ENCODE peak calls at places on chromosomes 13 and 19, in six cellular contexts. One of them, this sample, is unnamed.

GRCh38 chr19:7561229-7561806 is 25.8 kb downstream of the PNPLA6 start:
- DNase-seq in small intestine: no peak
- DNase-seq in heart left ventricle: no peak
- DNase-seq in brain microvascular endothelial cell: no peak
- DNase-seq in body of pancreas: no peak
- DNase-seq in heart right ventricle: no peak
- DNase-seq in this sample: no peak

GRCh38 chr19:30596268-30596667 is 224.1 kb downstream of the ZNF536 start:
- DNase-seq in small intestine: no peak
- DNase-seq in body of pancreas: no peak
- DNase-seq in heart left ventricle: no peak
- DNase-seq in brain microvascular endothelial cell: no peak
- DNase-seq in heart right ventricle: no peak
- DNase-seq in this sample: no peak

GRCh38 chr19:34662919-34663318 is 14.0 kb downstream of the SCGB2B2 start:
- DNase-seq in heart right ventricle: no peak
- DNase-seq in heart left ventricle: no peak
- DNase-seq in body of pancreas: peak
- DNase-seq in brain microvascular endothelial cell: no peak
- DNase-seq in small intestine: peak
- DNase-seq in this sample: no peak

GRCh38 chr13:85313761-85314503 is 485.3 kb downstream of the SLITRK6 start:
- DNase-seq in body of pancreas: no peak
- DNase-seq in brain microvascular endothelial cell: peak
- DNase-seq in heart left ventricle: no peak
- DNase-seq in small intestine: no peak
- DNase-seq in heart right ventricle: no peak
- DNase-seq in this sample: no peak

GRCh38 chr13:70623260-70623659 is 515.0 kb upstream of the KLHL1 start:
- DNase-seq in brain microvascular endothelial cell: no peak
- DNase-seq in body of pancreas: no peak
- DNase-seq in heart right ventricle: no peak
- DNase-seq in small intestine: no peak
- DNase-seq in heart left ventricle: no peak
- DNase-seq in this sample: no peak

GRCh38 chr19:31378404-31378803 is 29.2 kb upstream of the TSHZ3 start:
- DNase-seq in heart left ventricle: peak
- DNase-seq in small intestine: peak
- DNase-seq in body of pancreas: peak
- DNase-seq in heart right ventricle: no peak
- DNase-seq in brain microvascular endothelial cell: peak
- DNase-seq in this sample: no peak

GRCh38 chr13:97367016-97367415 is 67.0 kb upstream of the RAP2A start:
- DNase-seq in body of pancreas: peak
- DNase-seq in small intestine: no peak
- DNase-seq in heart left ventricle: no peak
- DNase-seq in brain microvascular endothelial cell: peak
- DNase-seq in heart right ventricle: no peak
- DNase-seq in this sample: no peak

GRCh38 chr13:20582026-20582425 is 15.1 kb downstream of the IFT88 start:
- DNase-seq in small intestine: no peak
- DNase-seq in heart left ventricle: no peak
- DNase-seq in body of pancreas: no peak
- DNase-seq in brain microvascular endothelial cell: no peak
- DNase-seq in heart right ventricle: no peak
- DNase-seq in this sample: no peak

GRCh38 chr19:51750381-51751124 is 1.1 kb downstream of the FPR1 start:
- DNase-seq in heart left ventricle: no peak
- DNase-seq in body of pancreas: no peak
- DNase-seq in small intestine: no peak
- DNase-seq in heart right ventricle: no peak
- DNase-seq in brain microvascular endothelial cell: no peak
- DNase-seq in this sample: no peak

GRCh38 chr19:2270157-2270571 is 11.8 kb downstream of the PEAK3 start:
- DNase-seq in small intestine: no peak
- DNase-seq in heart left ventricle: no peak
- DNase-seq in brain microvascular endothelial cell: no peak
- DNase-seq in body of pancreas: peak
- DNase-seq in heart right ventricle: peak
- DNase-seq in this sample: no peak

GRCh38 chr13:22064854-22065646 is 394.2 kb downstream of the FGF9 start:
- DNase-seq in brain microvascular endothelial cell: no peak
- DNase-seq in body of pancreas: no peak
- DNase-seq in small intestine: no peak
- DNase-seq in heart left ventricle: no peak
- DNase-seq in heart right ventricle: no peak
- DNase-seq in this sample: no peak

DNA sequence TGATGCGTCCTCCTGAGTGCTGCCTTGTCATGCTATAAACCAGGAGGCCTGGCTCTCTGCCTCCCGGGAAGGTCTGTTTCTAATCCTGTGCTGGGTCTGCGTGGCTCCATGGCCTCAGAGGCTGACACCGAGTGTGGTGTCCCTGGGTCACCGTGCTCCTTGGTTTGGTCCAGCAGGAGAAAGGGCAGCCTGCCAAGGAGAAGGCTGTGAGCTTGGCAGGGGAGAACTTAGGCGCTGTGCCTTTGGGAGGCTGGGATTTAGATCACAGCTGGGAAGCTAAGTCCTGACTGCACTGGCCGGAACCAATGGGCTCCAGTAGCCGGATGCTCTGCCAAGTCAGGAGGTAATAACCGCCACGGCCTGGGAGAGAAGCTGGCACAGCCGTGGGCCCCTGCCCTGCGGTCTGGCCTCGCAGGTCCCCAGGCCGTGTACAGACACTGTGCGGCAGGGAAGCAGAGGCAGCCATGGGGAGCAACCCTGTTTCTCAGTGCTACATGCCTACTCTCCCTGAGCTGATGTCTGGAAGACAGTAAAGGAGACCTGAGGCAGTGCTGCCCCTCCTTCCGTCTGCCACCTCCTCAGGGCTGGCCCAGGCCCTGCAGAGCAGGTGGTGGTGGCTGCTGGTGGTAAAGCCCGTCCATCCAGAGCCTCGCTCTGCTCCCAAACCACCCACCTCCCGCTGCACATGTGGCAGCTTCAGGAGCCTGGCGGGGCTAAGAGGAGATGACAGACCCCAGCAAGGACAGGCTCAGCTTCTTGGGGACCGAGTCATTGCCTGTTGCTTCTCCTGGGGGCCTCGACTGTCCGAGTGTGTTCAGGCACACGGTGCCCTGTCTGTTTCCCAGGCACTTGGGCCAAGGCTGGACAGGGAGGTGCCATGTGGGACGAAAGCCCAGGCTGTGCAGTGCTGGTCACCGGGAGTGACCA is 44.9 kb downstream of the C13orf46 start:
- DNase-seq in heart left ventricle: peak
- DNase-seq in brain microvascular endothelial cell: no peak
- DNase-seq in heart right ventricle: peak
- DNase-seq in body of pancreas: peak
- DNase-seq in small intestine: no peak
- DNase-seq in this sample: peak
- H3K27ac ChIP-seq in heart left ventricle: peak
- H3K27ac ChIP-seq in brain microvascular endothelial cell: no peak
- H3K27ac ChIP-seq in heart right ventricle: peak
- H3K27ac ChIP-seq in body of pancreas: peak
- H3K27ac ChIP-seq in small intestine: no peak
- H3K27ac ChIP-seq in this sample: no peak

DNA sequence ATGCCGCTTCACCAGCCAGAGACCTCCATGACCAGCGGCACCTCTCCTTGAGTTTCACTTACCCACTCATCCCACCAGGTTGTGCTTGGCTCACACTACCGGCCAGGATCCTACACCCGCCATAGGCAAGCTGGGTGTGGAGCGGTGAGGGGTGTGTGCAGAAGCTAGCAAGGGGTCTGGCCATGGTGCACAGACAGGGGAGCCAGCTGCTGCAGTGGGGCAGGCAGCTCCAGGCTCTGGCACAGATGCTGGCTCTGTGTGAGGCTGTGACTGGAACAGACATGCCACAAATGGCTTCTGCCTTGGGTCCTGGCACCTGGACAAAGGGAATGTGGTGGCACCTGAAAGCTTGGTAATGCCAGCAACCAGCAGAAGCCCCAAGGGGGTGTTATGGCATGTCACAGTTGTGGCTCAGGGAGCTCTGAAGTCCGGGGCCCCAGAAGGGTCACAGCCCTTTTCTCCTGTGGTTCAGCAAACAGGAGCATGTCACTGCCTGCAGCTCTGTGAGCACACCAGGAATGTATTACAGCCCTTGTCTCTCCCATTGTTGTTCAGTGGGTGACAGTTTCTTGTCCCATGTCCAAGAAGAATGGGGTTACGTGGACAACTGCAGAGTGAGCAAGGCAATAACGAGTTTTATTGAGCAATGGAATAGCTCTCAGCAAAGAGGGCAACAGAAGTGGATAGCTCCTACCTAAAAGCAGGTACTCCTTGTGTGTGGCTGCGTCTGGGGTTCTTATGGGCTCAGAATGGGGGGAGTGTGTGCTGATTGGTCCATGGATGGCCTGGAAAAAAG is 2791.0 kb upstream of the PCDH20 start:
- DNase-seq in brain microvascular endothelial cell: no peak
- DNase-seq in body of pancreas: no peak
- DNase-seq in heart left ventricle: no peak
- DNase-seq in heart right ventricle: no peak
- DNase-seq in small intestine: no peak
- DNase-seq in this sample: no peak
- H3K27ac ChIP-seq in brain microvascular endothelial cell: no peak
- H3K27ac ChIP-seq in body of pancreas: no peak
- H3K27ac ChIP-seq in heart left ventricle: no peak
- H3K27ac ChIP-seq in heart right ventricle: no peak
- H3K27ac ChIP-seq in small intestine: no peak
- H3K27ac ChIP-seq in this sample: no peak

DNA sequence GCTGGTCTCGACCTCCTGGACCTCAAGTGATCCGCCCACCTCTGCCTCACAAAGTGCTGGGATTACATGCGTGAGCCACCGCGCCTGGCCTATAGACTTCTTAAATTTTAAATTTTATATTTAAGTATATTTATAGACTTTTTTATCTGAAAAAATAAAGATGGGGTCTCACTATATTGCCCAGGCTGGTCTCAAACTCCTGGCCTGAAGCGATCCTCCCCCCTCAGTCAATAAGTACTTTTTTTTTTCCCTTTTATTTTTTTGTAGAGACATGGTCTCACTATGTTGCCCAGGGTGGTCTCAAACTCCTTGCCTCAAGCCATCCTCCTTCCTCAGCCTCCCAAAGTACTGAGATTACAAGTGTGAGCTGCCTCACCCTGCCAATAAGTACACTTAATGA is 1.9 kb downstream of the SERTAD1 start:
- DNase-seq in small intestine: no peak
- DNase-seq in body of pancreas: no peak
- DNase-seq in brain microvascular endothelial cell: no peak
- DNase-seq in heart right ventricle: no peak
- DNase-seq in heart left ventricle: no peak
- DNase-seq in this sample: no peak
- H3K27ac ChIP-seq in small intestine: no peak
- H3K27ac ChIP-seq in body of pancreas: no peak
- H3K27ac ChIP-seq in brain microvascular endothelial cell: no peak
- H3K27ac ChIP-seq in heart right ventricle: peak
- H3K27ac ChIP-seq in heart left ventricle: peak
- H3K27ac ChIP-seq in this sample: no peak

DNA sequence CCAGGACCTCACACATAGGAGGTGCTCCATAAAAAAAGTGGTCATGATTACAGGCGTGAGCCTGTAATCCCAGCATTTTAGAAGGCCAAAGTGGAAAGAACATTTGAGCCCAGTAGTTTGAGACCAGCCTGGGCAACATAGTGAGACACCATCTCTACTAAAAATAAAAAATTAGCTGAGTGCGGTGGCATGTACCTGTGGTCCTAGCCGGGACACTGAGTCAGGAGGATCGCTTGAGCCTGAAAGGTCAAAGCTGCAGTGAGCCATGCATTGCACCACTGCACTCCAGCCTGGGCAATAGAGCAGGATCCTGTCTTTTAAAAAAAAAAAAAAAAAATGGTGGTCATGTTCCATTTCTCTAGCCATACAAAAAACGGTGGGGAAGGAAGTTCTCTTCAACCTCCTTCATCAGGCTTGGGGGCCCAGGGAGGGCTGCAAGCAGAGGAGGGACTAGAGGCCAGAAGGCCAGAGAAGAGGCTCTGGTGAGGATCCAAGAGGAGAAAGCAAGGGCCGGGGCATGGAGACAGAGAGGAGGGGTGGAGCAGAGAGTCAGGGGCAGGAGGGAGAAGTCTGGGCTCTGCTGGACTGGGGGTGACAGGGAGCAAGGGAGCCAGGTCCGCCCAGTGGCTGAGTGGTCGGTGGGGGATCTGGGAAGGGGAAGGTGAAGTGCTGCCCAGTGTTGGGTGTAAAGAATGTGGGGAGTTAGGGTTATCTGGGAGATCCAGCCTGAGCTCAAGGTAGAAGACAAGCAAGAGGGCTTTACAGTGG is 8.9 kb downstream of the KASH5 start:
- DNase-seq in small intestine: no peak
- DNase-seq in heart left ventricle: no peak
- DNase-seq in brain microvascular endothelial cell: no peak
- DNase-seq in heart right ventricle: no peak
- DNase-seq in body of pancreas: no peak
- DNase-seq in this sample: no peak
- H3K27ac ChIP-seq in small intestine: no peak
- H3K27ac ChIP-seq in heart left ventricle: no peak
- H3K27ac ChIP-seq in brain microvascular endothelial cell: no peak
- H3K27ac ChIP-seq in heart right ventricle: no peak
- H3K27ac ChIP-seq in body of pancreas: no peak
- H3K27ac ChIP-seq in this sample: no peak

This sample was measured in substantia nigra.